ENCODE peak calls at places on chromosomes 11 and 22, in seven cellular contexts. W is ascending aorta; T is right lobe of liver; Y is CD4-positive, alpha-beta memory T cell; P is H1; E is hepatic stellate cell; J is esophagus squamous epithelium. H is an unnamed sample.

GRCh38 chr11:15179167-15179566 is 64.4 kb downstream of the INSC start:
- DNase-seq in P (no peak), T (no peak), E (no peak), J (no peak), W (no peak), Y (no peak), H (no peak)

GRCh38 chr11:73141309-73142127 is 600 bp downstream of the FCHSD2 start:
- DNase-seq in T (no peak), W (peak; percentile 26), P (no peak), Y (no peak), J (no peak), E (peak; percentile 76), H (peak; percentile 87)

GRCh38 chr11:130407978-130408377 is 20.4 kb downstream of the ADAMTS8 start:
- DNase-seq in Y (no peak), W (no peak), J (no peak), T (no peak), P (no peak), E (peak; percentile 87), H (no peak)

GRCh38 chr11:64086263-64086938 is 50.7 kb downstream of the FLRT1 start:
- DNase-seq in W (no peak), E (no peak), J (no peak), T (no peak), P (no peak), Y (no peak), H (no peak)

GRCh38 chr11:7672960-7673723 is at the start of gene CYB5R2:
- DNase-seq in T (peak; percentile 83), Y (no peak), E (peak; percentile 77), J (no peak), W (no peak), P (no peak), H (peak; percentile 80)

GRCh38 chr11:198236-198806 is 5.4 kb downstream of the SCGB1C1 start:
- DNase-seq in Y (no peak), J (no peak), E (no peak), P (no peak), T (no peak), W (no peak), H (peak; percentile 42)

GRCh38 chr11:129894281-129895125 is 875 bp downstream of the NFRKB start:
- DNase-seq in E (peak; percentile 34), Y (peak; percentile 29), J (no peak), P (no peak), T (no peak), W (no peak), H (no peak)

GRCh38 chr11:128686745-128687177 is 7.1 kb upstream of the FLI1 start:
- DNase-seq in P (no peak), E (peak; percentile 69), Y (peak; percentile 50), T (no peak), W (no peak), J (no peak), H (peak; percentile 78)

GRCh38 chr11:45881708-45882368 is 3.6 kb upstream of the MAPK8IP1 start:
- DNase-seq in P (no peak), Y (no peak), E (no peak), T (no peak), W (no peak), J (no peak), H (no peak)

GRCh38 chr22:22397875-22398524 is 110.5 kb downstream of the ZNF280B start:
- DNase-seq in P (no peak), E (no peak), Y (no peak), J (no peak), W (no peak), T (no peak), H (no peak)

GRCh38 chr11:121652982-121653381 is 200.2 kb upstream of the SORL1-AS1 start:
- DNase-seq in E (no peak), W (no peak), P (no peak), Y (no peak), T (no peak), J (no peak), H (no peak)